ENCODE peak calls at places on chromosomes 4 and X, in five cellular contexts. Y is tibial nerve, N is A549, Q is stomach, H is suprapubic skin. E is an unnamed sample.

GRCh38 chr4:94446386-94446785 is 5.4 kb upstream of the PDLIM5 start:
- DNase-seq in Y (no peak), N (no peak), Q (no peak), H (no peak), E (no peak)

GRCh38 chr4:168484626-168485025 is 4.3 kb upstream of the DDX60L start:
- DNase-seq in Y (no peak), N (no peak), Q (no peak), H (no peak), E (no peak)

GRCh38 chr4:64781737-64782326 is 372.6 kb upstream of the TECRL start:
- DNase-seq in Y (no peak), N (peak), Q (no peak), H (no peak), E (no peak)

GRCh38 chrX:40266490-40267333 is 169.0 kb upstream of the BCOR start:
- DNase-seq in Y (peak), N (peak), Q (peak), H (peak), E (peak)

GRCh38 chr4:112946127-112946526 is 103.3 kb upstream of the ANK2 start:
- DNase-seq in Y (no peak), N (no peak), Q (no peak), H (no peak), E (no peak)

GRCh38 chrX:21744721-21745120 is 13.2 kb downstream of the SMPX start:
- DNase-seq in Y (no peak), N (no peak), Q (no peak), H (no peak), E (no peak)

GRCh38 chr4:111839186-111839585 is 306.1 kb upstream of the FAM241A start:
- DNase-seq in Y (no peak), N (no peak), Q (no peak), H (no peak), E (no peak)

GRCh38 chr4:73308286-73308685 is 49.7 kb upstream of the ANKRD17 start:
- DNase-seq in Y (no peak), N (peak), Q (no peak), H (no peak), E (no peak)

GRCh38 chr4:22692736-22693135 is at the start of gene GBA3:
- DNase-seq in Y (no peak), N (no peak), Q (no peak), H (no peak), E (no peak)

GRCh38 chr4:189769131-189769530 is 171.5 kb upstream of the FRG1 start:
- DNase-seq in Y (no peak), N (no peak), Q (no peak), H (no peak), E (no peak)

GRCh38 chrX:48558270-48558669 is 16.0 kb upstream of the RBM3 start:
- DNase-seq in Y (no peak), N (peak), Q (no peak), H (no peak), E (no peak)

GRCh38 chrX:94830717-94831116 is 1156.7 kb downstream of the FAM133A start:
- DNase-seq in Y (no peak), N (no peak), Q (no peak), H (no peak), E (no peak)

DNA sequence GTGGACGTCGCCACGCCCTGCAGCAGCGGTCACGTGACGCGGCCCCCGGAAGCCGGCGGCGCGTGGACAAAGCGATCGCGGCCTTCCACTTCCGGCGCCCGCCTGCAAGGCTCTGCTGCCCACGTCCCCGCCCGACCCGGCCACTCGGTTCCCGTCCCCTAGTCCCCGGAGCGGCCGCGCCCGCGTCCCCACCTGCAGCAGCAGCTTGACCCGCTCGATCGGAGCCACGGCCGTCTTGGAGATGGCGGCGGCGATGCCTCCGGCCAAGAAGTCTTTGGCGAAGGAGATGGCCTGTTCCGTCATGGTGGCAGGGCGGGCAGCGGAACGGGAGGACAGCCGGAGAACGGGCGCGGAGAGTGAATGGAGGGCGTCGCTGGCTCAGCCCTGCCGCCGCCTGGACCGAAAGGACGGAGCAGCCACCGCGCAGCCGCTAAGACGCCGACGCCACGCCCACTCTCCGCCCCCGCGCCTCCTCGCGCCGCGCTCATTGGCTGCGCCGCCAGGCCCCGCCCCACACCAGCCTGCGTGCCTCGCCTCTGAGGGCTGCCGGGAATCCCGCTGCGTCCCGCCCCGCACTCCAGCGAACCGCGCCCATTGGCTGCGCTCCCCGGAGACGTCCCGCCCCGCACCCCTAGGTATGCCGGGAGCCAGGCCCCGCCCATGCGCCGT is at the start of gene SLC25A6:
- DNase-seq in Y (peak), N (peak), Q (peak), H (peak), E (peak)
- TF ChIP-seq EP300 in Y (peak), N (no peak), Q (no peak), H (no peak), E (peak)

GRCh38 chr4:140049924-140050681 is 103.9 kb downstream of the MAML3 start:
- DNase-seq in Y (no peak), N (peak), Q (no peak), H (no peak), E (no peak)

GRCh38 chr4:140047781-140048180 is 106.2 kb downstream of the MAML3 start:
- DNase-seq in Y (no peak), N (no peak), Q (no peak), H (no peak), E (no peak)

GRCh38 chr4:140047017-140047640 is 106.9 kb downstream of the MAML3 start:
- DNase-seq in Y (no peak), N (no peak), Q (peak), H (no peak), E (no peak)

GRCh38 chr4:140048419-140049022 is 105.5 kb downstream of the MAML3 start:
- DNase-seq in Y (no peak), N (no peak), Q (no peak), H (no peak), E (no peak)

DNA sequence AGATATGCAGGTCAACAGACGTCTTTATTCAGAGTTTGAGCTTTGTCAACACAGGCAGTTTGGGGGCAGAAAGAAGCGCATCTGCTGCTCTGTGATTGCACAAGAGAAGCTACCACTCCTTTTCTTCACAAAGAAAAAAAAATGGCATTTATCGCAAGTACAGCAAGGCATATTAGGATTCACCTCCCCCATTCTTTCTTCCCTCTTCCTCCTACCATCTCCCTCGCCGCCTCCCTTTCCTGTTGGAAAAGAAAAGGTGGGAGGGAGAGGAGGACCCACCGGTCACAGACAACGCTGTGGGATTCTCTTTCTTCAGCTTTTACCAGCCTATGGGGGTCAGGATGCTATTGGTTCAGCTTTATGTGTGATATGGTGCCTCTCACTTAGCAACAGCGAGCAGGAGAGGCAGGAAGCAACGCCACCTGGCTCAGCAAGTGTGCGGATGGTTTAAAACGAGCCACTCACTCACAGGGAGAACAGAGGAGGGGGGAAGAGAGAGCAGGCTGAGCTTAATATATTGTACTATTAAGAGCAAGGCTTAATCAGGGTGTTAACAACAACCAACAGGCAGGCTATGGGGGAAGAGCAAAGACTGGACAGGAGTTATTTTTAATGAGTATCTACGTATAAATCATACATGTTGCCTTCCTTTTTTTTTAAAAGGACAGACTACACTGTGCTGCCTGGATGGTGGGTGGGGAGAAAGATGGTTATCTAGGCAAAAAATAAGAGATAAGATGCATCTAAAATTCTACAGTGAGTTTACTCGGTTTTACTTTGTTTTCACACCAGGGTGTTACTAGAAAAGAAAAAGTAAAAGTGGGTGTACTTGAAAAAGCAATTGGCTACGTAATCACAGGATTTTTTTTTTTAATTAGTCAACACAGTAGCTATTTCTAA is 104.7 kb downstream of the MAML3 start:
- DNase-seq in Y (peak), N (peak), Q (peak), H (no peak), E (peak)
- H3K4me3 ChIP-seq in Y (peak), N (peak), Q (peak), H (peak), E (peak)

DNA sequence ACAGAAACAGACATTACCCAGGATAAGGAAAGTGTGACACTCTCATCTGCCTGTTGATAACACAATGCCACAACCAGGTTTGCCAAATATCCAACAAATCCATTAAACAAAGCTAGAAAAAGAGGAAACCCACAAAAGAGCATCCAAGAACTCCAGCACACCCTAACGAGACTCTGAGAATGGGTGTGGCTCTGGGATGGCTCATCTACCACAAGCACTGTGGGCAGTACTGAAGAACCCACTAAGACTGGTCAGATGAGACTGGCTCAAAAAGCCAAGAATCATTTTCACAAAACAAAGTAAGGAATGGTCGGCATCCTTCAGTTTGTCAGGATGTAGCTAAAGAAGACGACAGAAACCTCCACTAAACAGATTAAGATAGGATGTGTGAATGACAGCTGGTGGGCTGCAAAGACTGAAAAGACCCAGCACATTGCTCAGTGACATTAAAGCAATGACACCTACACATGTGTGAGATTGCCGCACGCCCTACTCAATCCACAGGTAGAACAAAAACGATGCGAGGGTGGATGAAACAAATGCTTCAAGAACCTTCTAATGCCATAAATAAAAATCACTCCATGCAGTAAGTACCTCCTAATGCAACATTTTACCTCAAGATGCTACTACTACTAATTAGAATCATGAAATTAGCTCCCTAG is 14.6 kb downstream of the ATP8A1 start:
- DNase-seq in Y (no peak), N (no peak), Q (no peak), H (no peak), E (no peak)
- TF ChIP-seq EP300 in Y (no peak), N (no peak), Q (no peak), H (no peak), E (no peak)

GRCh38 chrX:153973127-153974002 is 811 bp downstream of the TMEM187 start:
- DNase-seq in Y (no peak), N (no peak), Q (no peak), H (peak), E (no peak)

GRCh38 chrX:153971632-153972367 is at the start of gene HCFC1:
- DNase-seq in Y (peak), N (peak), Q (peak), H (peak), E (peak)

GRCh38 chrX:153972368-153973126 is at the start of gene TMEM187:
- DNase-seq in Y (peak), N (peak), Q (peak), H (peak), E (peak)

GRCh38 chrX:153974726-153975286 is 2.3 kb downstream of the TMEM187 start:
- DNase-seq in Y (no peak), N (no peak), Q (no peak), H (no peak), E (no peak)

GRCh38 chrX:153974003-153974725 is 1.6 kb downstream of the TMEM187 start:
- DNase-seq in Y (no peak), N (no peak), Q (no peak), H (peak), E (no peak)
- H3K4me3 ChIP-seq in Y (no peak), N (peak), Q (peak), H (peak), E (no peak)

GRCh38 chr4:128516568-128516967 is 229.0 kb upstream of the PGRMC2 start:
- DNase-seq in Y (no peak), N (no peak), Q (no peak), H (no peak), E (no peak)

GRCh38 chr4:128517096-128517738 is 229.6 kb upstream of the PGRMC2 start:
- DNase-seq in Y (no peak), N (no peak), Q (no peak), H (no peak), E (no peak)

GRCh38 chr4:128521156-128521555 is 233.5 kb upstream of the PGRMC2 start:
- DNase-seq in Y (no peak), N (no peak), Q (no peak), H (no peak), E (no peak)

GRCh38 chr4:128519163-128519810 is 231.7 kb upstream of the PGRMC2 start:
- DNase-seq in Y (no peak), N (no peak), Q (no peak), H (no peak), E (peak)

DNA sequence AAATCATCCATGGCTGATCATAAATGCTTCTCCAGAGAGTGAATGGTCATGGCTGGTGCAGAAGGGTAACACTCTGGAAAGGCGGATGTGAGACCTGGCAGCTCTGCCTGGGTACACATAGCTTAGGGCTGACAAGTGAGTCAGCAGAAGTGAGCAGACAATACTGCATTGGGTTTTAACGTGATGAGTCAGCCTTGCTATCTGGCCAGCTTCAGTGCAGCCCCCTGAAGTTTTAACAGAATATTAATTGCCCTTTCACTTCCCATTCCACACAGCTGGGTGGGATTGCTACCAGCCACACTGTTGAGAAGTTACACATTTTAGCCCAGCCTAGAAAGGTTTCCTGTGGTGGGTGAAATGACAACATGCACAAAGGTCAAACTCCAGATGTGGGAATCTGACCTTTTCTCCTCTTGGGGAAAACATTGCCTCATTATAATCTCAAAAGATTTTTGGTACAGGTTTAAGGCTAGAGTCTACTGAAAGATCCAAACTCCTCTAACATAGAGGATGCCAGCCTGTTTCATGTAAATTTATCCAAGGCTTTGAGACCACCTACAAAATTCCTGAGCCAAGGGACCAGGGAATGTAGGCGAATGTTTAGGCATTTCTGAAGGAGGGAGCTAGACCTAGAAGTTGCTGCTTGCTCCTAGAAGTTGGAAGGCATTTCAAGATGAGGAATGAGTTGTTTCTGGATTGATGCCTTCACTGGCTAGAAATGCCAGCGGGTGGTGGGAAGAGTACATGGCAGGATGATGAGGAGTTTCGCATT is 230.3 kb upstream of the PGRMC2 start:
- DNase-seq in Y (peak), N (peak), Q (peak), H (no peak), E (peak)
- TF ChIP-seq EP300 in Y (no peak), N (peak), Q (no peak), H (no peak), E (no peak)

GRCh38 chrX:68403522-68403921 is 29.8 kb downstream of the OPHN1 start:
- DNase-seq in Y (no peak), N (no peak), Q (no peak), H (no peak), E (no peak)

GRCh38 chrX:68411729-68412128 is 21.6 kb downstream of the OPHN1 start:
- DNase-seq in Y (no peak), N (no peak), Q (no peak), H (no peak), E (no peak)

GRCh38 chrX:68413254-68413653 is 20.0 kb downstream of the OPHN1 start:
- DNase-seq in Y (no peak), N (no peak), Q (no peak), H (no peak), E (no peak)

GRCh38 chrX:68409154-68409553 is 24.1 kb downstream of the OPHN1 start:
- DNase-seq in Y (no peak), N (no peak), Q (no peak), H (no peak), E (no peak)
- H3K4me3 ChIP-seq in Y (no peak), N (no peak), Q (no peak), H (no peak), E (no peak)

GRCh38 chrX:24676403-24677024 is 17.2 kb upstream of the POLA1 start:
- DNase-seq in Y (no peak), N (peak), Q (no peak), H (no peak), E (no peak)
- TF ChIP-seq EP300 in Y (no peak), N (no peak), Q (no peak), H (no peak), E (no peak)

E was measured in ovary.